ENCODE peak calls at places on chromosome 19, in seven cellular contexts. One of them, this sample, is unnamed.

GRCh38 chr19:55112781-55113569 is 4.5 kb downstream of the PPP1R12C start:
- DNase-seq in stomach: no peak
- DNase-seq in stromal cell of bone marrow: no peak
- DNase-seq in CD4-positive, alpha-beta T cell: no peak
- DNase-seq in type B pancreatic cell: no peak
- DNase-seq in fibroblast of lung: no peak
- DNase-seq in iPS-NIHi11: no peak
- DNase-seq in this sample: no peak

GRCh38 chr19:35251456-35251855 is 2.7 kb downstream of the LSR start:
- DNase-seq in stomach: no peak
- DNase-seq in stromal cell of bone marrow: no peak
- DNase-seq in CD4-positive, alpha-beta T cell: no peak
- DNase-seq in type B pancreatic cell: peak; percentile 34
- DNase-seq in fibroblast of lung: no peak
- DNase-seq in iPS-NIHi11: no peak
- DNase-seq in this sample: no peak

GRCh38 chr19:850221-850978 is 1.7 kb upstream of the ELANE start:
- DNase-seq in stomach: peak; percentile 83
- DNase-seq in stromal cell of bone marrow: peak; percentile 85
- DNase-seq in CD4-positive, alpha-beta T cell: no peak
- DNase-seq in type B pancreatic cell: peak; percentile 70
- DNase-seq in fibroblast of lung: peak; percentile 59
- DNase-seq in iPS-NIHi11: peak; percentile 70
- DNase-seq in this sample: no peak

GRCh38 chr19:50803633-50804419 is 13.6 kb downstream of the ACP4 start:
- DNase-seq in stomach: no peak
- DNase-seq in stromal cell of bone marrow: no peak
- DNase-seq in CD4-positive, alpha-beta T cell: no peak
- DNase-seq in type B pancreatic cell: no peak
- DNase-seq in fibroblast of lung: no peak
- DNase-seq in iPS-NIHi11: peak; percentile 64
- DNase-seq in this sample: no peak

GRCh38 chr19:35143231-35143715 is at the start of gene FXYD7:
- DNase-seq in stomach: no peak
- DNase-seq in stromal cell of bone marrow: no peak
- DNase-seq in CD4-positive, alpha-beta T cell: no peak
- DNase-seq in type B pancreatic cell: no peak
- DNase-seq in fibroblast of lung: no peak
- DNase-seq in iPS-NIHi11: peak; percentile 29
- DNase-seq in this sample: no peak

GRCh38 chr19:11094520-11094894 is 5.2 kb downstream of the LDLR start:
- DNase-seq in stomach: no peak
- DNase-seq in stromal cell of bone marrow: no peak
- DNase-seq in CD4-positive, alpha-beta T cell: no peak
- DNase-seq in type B pancreatic cell: no peak
- DNase-seq in fibroblast of lung: no peak
- DNase-seq in iPS-NIHi11: no peak
- DNase-seq in this sample: no peak

GRCh38 chr19:52722062-52723005 is 12.5 kb downstream of the ZNF611 start:
- DNase-seq in stomach: no peak
- DNase-seq in stromal cell of bone marrow: peak; percentile 56
- DNase-seq in CD4-positive, alpha-beta T cell: no peak
- DNase-seq in type B pancreatic cell: no peak
- DNase-seq in fibroblast of lung: peak; percentile 74
- DNase-seq in iPS-NIHi11: no peak
- DNase-seq in this sample: no peak

GRCh38 chr19:28242317-28242927 is 970.5 kb downstream of the UQCRFS1 start:
- DNase-seq in stomach: no peak
- DNase-seq in stromal cell of bone marrow: peak; percentile 19
- DNase-seq in CD4-positive, alpha-beta T cell: no peak
- DNase-seq in type B pancreatic cell: peak; percentile 40
- DNase-seq in fibroblast of lung: peak; percentile 17
- DNase-seq in iPS-NIHi11: peak; percentile 78
- DNase-seq in this sample: no peak

GRCh38 chr19:58350001-58350801 is 3.1 kb downstream of the A1BG start:
- DNase-seq in stomach: no peak
- DNase-seq in stromal cell of bone marrow: no peak
- DNase-seq in CD4-positive, alpha-beta T cell: no peak
- DNase-seq in type B pancreatic cell: no peak
- DNase-seq in fibroblast of lung: no peak
- DNase-seq in iPS-NIHi11: no peak
- DNase-seq in this sample: no peak

GRCh38 chr19:37987356-37988332 is 80.6 kb downstream of the SIPA1L3 start:
- DNase-seq in stomach: no peak
- DNase-seq in stromal cell of bone marrow: no peak
- DNase-seq in CD4-positive, alpha-beta T cell: no peak
- DNase-seq in type B pancreatic cell: no peak
- DNase-seq in fibroblast of lung: no peak
- DNase-seq in iPS-NIHi11: no peak
- DNase-seq in this sample: no peak

GRCh38 chr19:7397687-7398086 is 49.0 kb downstream of the ARHGEF18 start:
- DNase-seq in stomach: no peak
- DNase-seq in stromal cell of bone marrow: no peak
- DNase-seq in CD4-positive, alpha-beta T cell: no peak
- DNase-seq in type B pancreatic cell: no peak
- DNase-seq in fibroblast of lung: peak; percentile 97
- DNase-seq in iPS-NIHi11: no peak
- DNase-seq in this sample: no peak

GRCh38 chr19:36032251-36033104 is at the start of gene CLIP3:
- DNase-seq in stomach: no peak
- DNase-seq in stromal cell of bone marrow: no peak
- DNase-seq in CD4-positive, alpha-beta T cell: peak; percentile 12
- DNase-seq in type B pancreatic cell: peak; percentile 84
- DNase-seq in fibroblast of lung: peak; percentile 59
- DNase-seq in iPS-NIHi11: peak; percentile 99
- DNase-seq in this sample: peak; percentile 30

GRCh38 chr19:48963371-48964204 is 1.5 kb upstream of the FTL start:
- DNase-seq in stomach: peak; percentile 77
- DNase-seq in stromal cell of bone marrow: no peak
- DNase-seq in CD4-positive, alpha-beta T cell: no peak
- DNase-seq in type B pancreatic cell: peak; percentile 78
- DNase-seq in fibroblast of lung: peak; percentile 70
- DNase-seq in iPS-NIHi11: peak; percentile 75
- DNase-seq in this sample: peak; percentile 55

GRCh38 chr19:30566681-30567420 is 194.7 kb downstream of the ZNF536 start:
- DNase-seq in stomach: no peak
- DNase-seq in stromal cell of bone marrow: no peak
- DNase-seq in CD4-positive, alpha-beta T cell: no peak
- DNase-seq in type B pancreatic cell: no peak
- DNase-seq in fibroblast of lung: no peak
- DNase-seq in iPS-NIHi11: no peak
- DNase-seq in this sample: no peak

GRCh38 chr19:51570962-51571575 is at the start of gene ZNF175:
- DNase-seq in stomach: peak; percentile 94
- DNase-seq in stromal cell of bone marrow: peak; percentile 94
- DNase-seq in CD4-positive, alpha-beta T cell: peak; percentile 77
- DNase-seq in type B pancreatic cell: peak; percentile 92
- DNase-seq in fibroblast of lung: peak; percentile 94
- DNase-seq in iPS-NIHi11: peak; percentile 95
- DNase-seq in this sample: peak; percentile 71

GRCh38 chr19:50003810-50004419 is 21.3 kb downstream of the VRK3 start:
- DNase-seq in stomach: peak; percentile 34
- DNase-seq in stromal cell of bone marrow: peak; percentile 94
- DNase-seq in CD4-positive, alpha-beta T cell: no peak
- DNase-seq in type B pancreatic cell: no peak
- DNase-seq in fibroblast of lung: peak; percentile 97
- DNase-seq in iPS-NIHi11: no peak
- DNase-seq in this sample: peak; percentile 14

GRCh38 chr19:48752511-48753365 is at the start of gene FUT1:
- DNase-seq in stomach: peak; percentile 95
- DNase-seq in stromal cell of bone marrow: no peak
- DNase-seq in CD4-positive, alpha-beta T cell: no peak
- DNase-seq in type B pancreatic cell: peak; percentile 89
- DNase-seq in fibroblast of lung: peak; percentile 40
- DNase-seq in iPS-NIHi11: peak; percentile 92
- DNase-seq in this sample: no peak

GRCh38 chr19:32343550-32344262 is 1.7 kb upstream of the ZNF507 start:
- DNase-seq in stomach: no peak
- DNase-seq in stromal cell of bone marrow: no peak
- DNase-seq in CD4-positive, alpha-beta T cell: no peak
- DNase-seq in type B pancreatic cell: no peak
- DNase-seq in fibroblast of lung: no peak
- DNase-seq in iPS-NIHi11: no peak
- DNase-seq in this sample: no peak

GRCh38 chr19:43735957-43736356 is 18.8 kb downstream of the SMG9 start:
- DNase-seq in stomach: no peak
- DNase-seq in stromal cell of bone marrow: no peak
- DNase-seq in CD4-positive, alpha-beta T cell: no peak
- DNase-seq in type B pancreatic cell: no peak
- DNase-seq in fibroblast of lung: peak; percentile 41
- DNase-seq in iPS-NIHi11: no peak
- DNase-seq in this sample: no peak

GRCh38 chr19:28303502-28303901 is 909.4 kb downstream of the UQCRFS1 start:
- DNase-seq in stomach: no peak
- DNase-seq in stromal cell of bone marrow: no peak
- DNase-seq in CD4-positive, alpha-beta T cell: no peak
- DNase-seq in type B pancreatic cell: no peak
- DNase-seq in fibroblast of lung: no peak
- DNase-seq in iPS-NIHi11: no peak
- DNase-seq in this sample: no peak

GRCh38 chr19:44848036-44848804 is 2.1 kb downstream of the NECTIN2 start:
- DNase-seq in stomach: no peak
- DNase-seq in stromal cell of bone marrow: no peak
- DNase-seq in CD4-positive, alpha-beta T cell: no peak
- DNase-seq in type B pancreatic cell: no peak
- DNase-seq in fibroblast of lung: peak; percentile 57
- DNase-seq in iPS-NIHi11: no peak
- DNase-seq in this sample: no peak

GRCh38 chr19:18123819-18124218 is 26.2 kb downstream of the MAST3 start:
- DNase-seq in stomach: no peak
- DNase-seq in stromal cell of bone marrow: no peak
- DNase-seq in CD4-positive, alpha-beta T cell: no peak
- DNase-seq in type B pancreatic cell: no peak
- DNase-seq in fibroblast of lung: no peak
- DNase-seq in iPS-NIHi11: no peak
- DNase-seq in this sample: no peak

GRCh38 chr19:11894851-11895250 is 7.3 kb downstream of the ZNF69 start:
- DNase-seq in stomach: no peak
- DNase-seq in stromal cell of bone marrow: no peak
- DNase-seq in CD4-positive, alpha-beta T cell: no peak
- DNase-seq in type B pancreatic cell: no peak
- DNase-seq in fibroblast of lung: no peak
- DNase-seq in iPS-NIHi11: no peak
- DNase-seq in this sample: no peak

GRCh38 chr19:46107371-46107770 is 17.1 kb downstream of the IGFL3 start:
- DNase-seq in stomach: no peak
- DNase-seq in stromal cell of bone marrow: peak; percentile 30
- DNase-seq in CD4-positive, alpha-beta T cell: no peak
- DNase-seq in type B pancreatic cell: no peak
- DNase-seq in fibroblast of lung: peak; percentile 93
- DNase-seq in iPS-NIHi11: no peak
- DNase-seq in this sample: no peak

GRCh38 chr19:14494910-14495677 is 833 bp downstream of the GIPC1 start:
- DNase-seq in stomach: no peak
- DNase-seq in stromal cell of bone marrow: no peak
- DNase-seq in CD4-positive, alpha-beta T cell: no peak
- DNase-seq in type B pancreatic cell: no peak
- DNase-seq in fibroblast of lung: no peak
- DNase-seq in iPS-NIHi11: peak; percentile 27
- DNase-seq in this sample: no peak

GRCh38 chr19:16376649-16377048 is 52.0 kb downstream of the KLF2 start:
- DNase-seq in stomach: no peak
- DNase-seq in stromal cell of bone marrow: no peak
- DNase-seq in CD4-positive, alpha-beta T cell: no peak
- DNase-seq in type B pancreatic cell: no peak
- DNase-seq in fibroblast of lung: no peak
- DNase-seq in iPS-NIHi11: peak; percentile 81
- DNase-seq in this sample: no peak

GRCh38 chr19:3494051-3494450 is 6.4 kb downstream of the DOHH start:
- DNase-seq in stomach: peak; percentile 62
- DNase-seq in stromal cell of bone marrow: no peak
- DNase-seq in CD4-positive, alpha-beta T cell: no peak
- DNase-seq in type B pancreatic cell: no peak
- DNase-seq in fibroblast of lung: no peak
- DNase-seq in iPS-NIHi11: peak; percentile 96
- DNase-seq in this sample: no peak

GRCh38 chr19:39194832-39195542 is 1.8 kb upstream of the NCCRP1 start:
- DNase-seq in stomach: no peak
- DNase-seq in stromal cell of bone marrow: no peak
- DNase-seq in CD4-positive, alpha-beta T cell: no peak
- DNase-seq in type B pancreatic cell: no peak
- DNase-seq in fibroblast of lung: no peak
- DNase-seq in iPS-NIHi11: no peak
- DNase-seq in this sample: no peak

GRCh38 chr19:17873661-17874422 is 2.1 kb downstream of the SLC5A5 start:
- DNase-seq in stomach: peak; percentile 63
- DNase-seq in stromal cell of bone marrow: no peak
- DNase-seq in CD4-positive, alpha-beta T cell: peak; percentile 61
- DNase-seq in type B pancreatic cell: no peak
- DNase-seq in fibroblast of lung: no peak
- DNase-seq in iPS-NIHi11: peak; percentile 96
- DNase-seq in this sample: peak; percentile 56

GRCh38 chr19:18718015-18718526 is 34.6 kb downstream of the CRTC1 start:
- DNase-seq in stomach: no peak
- DNase-seq in stromal cell of bone marrow: no peak
- DNase-seq in CD4-positive, alpha-beta T cell: no peak
- DNase-seq in type B pancreatic cell: no peak
- DNase-seq in fibroblast of lung: no peak
- DNase-seq in iPS-NIHi11: no peak
- DNase-seq in this sample: no peak

GRCh38 chr19:2788237-2788636 is 2.9 kb downstream of the THOP1 start:
- DNase-seq in stomach: no peak
- DNase-seq in stromal cell of bone marrow: no peak
- DNase-seq in CD4-positive, alpha-beta T cell: no peak
- DNase-seq in type B pancreatic cell: no peak
- DNase-seq in fibroblast of lung: no peak
- DNase-seq in iPS-NIHi11: no peak
- DNase-seq in this sample: no peak

GRCh38 chr19:31445406-31445805 is 96.2 kb upstream of the TSHZ3 start:
- DNase-seq in stomach: no peak
- DNase-seq in stromal cell of bone marrow: no peak
- DNase-seq in CD4-positive, alpha-beta T cell: no peak
- DNase-seq in type B pancreatic cell: no peak
- DNase-seq in fibroblast of lung: no peak
- DNase-seq in iPS-NIHi11: no peak
- DNase-seq in this sample: no peak

GRCh38 chr19:29263305-29264080 is 50.5 kb upstream of the UQCRFS1 start:
- DNase-seq in stomach: peak; percentile 47
- DNase-seq in stromal cell of bone marrow: peak; percentile 18
- DNase-seq in CD4-positive, alpha-beta T cell: peak; percentile 51
- DNase-seq in type B pancreatic cell: no peak
- DNase-seq in fibroblast of lung: no peak
- DNase-seq in iPS-NIHi11: peak; percentile 59
- DNase-seq in this sample: peak; percentile 29

This sample was measured in activated T-helper 2 cell treated with anti-CD3 and anti-CD28 coated beads, Interferon-gamma antibody, Interleukin-2, Interleukin-4, amounts not matched to agents 10 μg/mL and 5 μg/mL and 100 μg/mL, durations not matched to agents 14 hours and 24 hours and 36 hours.